ENCODE peak calls at places on chromosomes 12 and 14, in seven cellular contexts. One of them, this sample, is unnamed.

GRCh38 chr14:21026251-21026987 is 1.6 kb upstream of the NDRG2 start:
- DNase-seq in GM23338: peak; percentile 42
- DNase-seq in GM12878: no peak
- DNase-seq in PC-9: no peak
- DNase-seq in osteoblast: peak; percentile 76
- DNase-seq in IMR-90: no peak
- DNase-seq in hepatocyte: no peak
- DNase-seq in this sample: no peak

GRCh38 chr12:18546399-18546798 is 191.4 kb downstream of the PLCZ1 start:
- DNase-seq in GM23338: no peak
- DNase-seq in GM12878: no peak
- DNase-seq in PC-9: no peak
- DNase-seq in osteoblast: no peak
- DNase-seq in IMR-90: peak; percentile 60
- DNase-seq in hepatocyte: peak; percentile 32
- DNase-seq in this sample: peak; percentile 67

GRCh38 chr14:104290058-104290667 is 151.8 kb downstream of the KIF26A start:
- DNase-seq in GM23338: no peak
- DNase-seq in GM12878: no peak
- DNase-seq in PC-9: no peak
- DNase-seq in osteoblast: peak; percentile 81
- DNase-seq in IMR-90: no peak
- DNase-seq in hepatocyte: no peak
- DNase-seq in this sample: no peak

GRCh38 chr12:29582677-29583076 is 85.2 kb upstream of the OVCH1 start:
- DNase-seq in GM23338: no peak
- DNase-seq in GM12878: no peak
- DNase-seq in PC-9: no peak
- DNase-seq in osteoblast: no peak
- DNase-seq in IMR-90: no peak
- DNase-seq in hepatocyte: no peak
- DNase-seq in this sample: no peak

GRCh38 chr12:79935624-79936040 is 735 bp upstream of the PPP1R12A start:
- DNase-seq in GM23338: peak; percentile 33
- DNase-seq in GM12878: peak; percentile 36
- DNase-seq in PC-9: no peak
- DNase-seq in osteoblast: no peak
- DNase-seq in IMR-90: peak; percentile 39
- DNase-seq in hepatocyte: no peak
- DNase-seq in this sample: peak; percentile 54

GRCh38 chr12:85029456-85029855 is 6.6 kb downstream of the TSPAN19 start:
- DNase-seq in GM23338: peak; percentile 70
- DNase-seq in GM12878: no peak
- DNase-seq in PC-9: no peak
- DNase-seq in osteoblast: no peak
- DNase-seq in IMR-90: peak; percentile 26
- DNase-seq in hepatocyte: peak; percentile 45
- DNase-seq in this sample: peak; percentile 6

GRCh38 chr12:5840900-5841299 is 104.2 kb downstream of the ANO2 start:
- DNase-seq in GM23338: peak; percentile 36
- DNase-seq in GM12878: no peak
- DNase-seq in PC-9: no peak
- DNase-seq in osteoblast: no peak
- DNase-seq in IMR-90: no peak
- DNase-seq in hepatocyte: no peak
- DNase-seq in this sample: no peak

GRCh38 chr14:63941023-63941422 is 88.2 kb downstream of the SYNE2 start:
- DNase-seq in GM23338: no peak
- DNase-seq in GM12878: no peak
- DNase-seq in PC-9: no peak
- DNase-seq in osteoblast: no peak
- DNase-seq in IMR-90: no peak
- DNase-seq in hepatocyte: no peak
- DNase-seq in this sample: no peak

GRCh38 chr14:22791302-22791701 is 23.9 kb downstream of the SLC7A7 start:
- DNase-seq in GM23338: no peak
- DNase-seq in GM12878: no peak
- DNase-seq in PC-9: no peak
- DNase-seq in osteoblast: peak; percentile 87
- DNase-seq in IMR-90: peak; percentile 91
- DNase-seq in hepatocyte: peak; percentile 73
- DNase-seq in this sample: peak; percentile 53

GRCh38 chr12:3563966-3564365 is 73.0 kb downstream of the PRMT8 start:
- DNase-seq in GM23338: no peak
- DNase-seq in GM12878: no peak
- DNase-seq in PC-9: no peak
- DNase-seq in osteoblast: no peak
- DNase-seq in IMR-90: no peak
- DNase-seq in hepatocyte: no peak
- DNase-seq in this sample: no peak

GRCh38 chr12:113190761-113191160 is 5.2 kb downstream of the RITA1 start:
- DNase-seq in GM23338: peak; percentile 62
- DNase-seq in GM12878: no peak
- DNase-seq in PC-9: no peak
- DNase-seq in osteoblast: peak; percentile 81
- DNase-seq in IMR-90: peak; percentile 45
- DNase-seq in hepatocyte: no peak
- DNase-seq in this sample: peak; percentile 57

GRCh38 chr12:78871566-78871965 is 7.0 kb downstream of the SYT1 start:
- DNase-seq in GM23338: no peak
- DNase-seq in GM12878: no peak
- DNase-seq in PC-9: no peak
- DNase-seq in osteoblast: no peak
- DNase-seq in IMR-90: peak; percentile 30
- DNase-seq in hepatocyte: no peak
- DNase-seq in this sample: peak; percentile 63

GRCh38 chr14:61462566-61463195 is 141.3 kb downstream of the PRKCH start:
- DNase-seq in GM23338: no peak
- DNase-seq in GM12878: no peak
- DNase-seq in PC-9: peak; percentile 83
- DNase-seq in osteoblast: no peak
- DNase-seq in IMR-90: peak; percentile 83
- DNase-seq in hepatocyte: peak; percentile 55
- DNase-seq in this sample: peak; percentile 71

GRCh38 chr12:5083955-5084849 is 40.5 kb downstream of the KCNA5 start:
- DNase-seq in GM23338: peak; percentile 67
- DNase-seq in GM12878: peak; percentile 23
- DNase-seq in PC-9: no peak
- DNase-seq in osteoblast: peak; percentile 95
- DNase-seq in IMR-90: peak; percentile 71
- DNase-seq in hepatocyte: peak; percentile 66
- DNase-seq in this sample: peak; percentile 75

GRCh38 chr12:10847701-10848100 is 1.6 kb downstream of the PRR4 start:
- DNase-seq in GM23338: no peak
- DNase-seq in GM12878: no peak
- DNase-seq in PC-9: no peak
- DNase-seq in osteoblast: no peak
- DNase-seq in IMR-90: no peak
- DNase-seq in hepatocyte: no peak
- DNase-seq in this sample: no peak

GRCh38 chr12:88243886-88244491 is 101.9 kb downstream of the TMTC3 start:
- DNase-seq in GM23338: peak; percentile 40
- DNase-seq in GM12878: no peak
- DNase-seq in PC-9: no peak
- DNase-seq in osteoblast: no peak
- DNase-seq in IMR-90: no peak
- DNase-seq in hepatocyte: no peak
- DNase-seq in this sample: peak; percentile 50

GRCh38 chr12:55875704-55876103 is 33.0 kb upstream of the MMP19 start:
- DNase-seq in GM23338: no peak
- DNase-seq in GM12878: no peak
- DNase-seq in PC-9: no peak
- DNase-seq in osteoblast: no peak
- DNase-seq in IMR-90: no peak
- DNase-seq in hepatocyte: no peak
- DNase-seq in this sample: no peak

GRCh38 chr12:65955418-65955817 is 131.1 kb downstream of the HMGA2 start:
- DNase-seq in GM23338: no peak
- DNase-seq in GM12878: no peak
- DNase-seq in PC-9: no peak
- DNase-seq in osteoblast: no peak
- DNase-seq in IMR-90: no peak
- DNase-seq in hepatocyte: no peak
- DNase-seq in this sample: no peak

GRCh38 chr14:72544615-72545387 is 349.1 kb downstream of the DPF3 start:
- DNase-seq in GM23338: peak; percentile 69
- DNase-seq in GM12878: no peak
- DNase-seq in PC-9: no peak
- DNase-seq in osteoblast: peak; percentile 42
- DNase-seq in IMR-90: no peak
- DNase-seq in hepatocyte: no peak
- DNase-seq in this sample: no peak

GRCh38 chr14:46985529-46986137 is 334.1 kb upstream of the RPL10L start:
- DNase-seq in GM23338: peak; percentile 1
- DNase-seq in GM12878: no peak
- DNase-seq in PC-9: no peak
- DNase-seq in osteoblast: no peak
- DNase-seq in IMR-90: no peak
- DNase-seq in hepatocyte: no peak
- DNase-seq in this sample: peak; percentile 41

GRCh38 chr12:132761032-132761910 is at the start of gene ANKLE2:
- DNase-seq in GM23338: peak; percentile 50
- DNase-seq in GM12878: no peak
- DNase-seq in PC-9: no peak
- DNase-seq in osteoblast: peak; percentile 97
- DNase-seq in IMR-90: peak; percentile 59
- DNase-seq in hepatocyte: peak; percentile 88
- DNase-seq in this sample: peak; percentile 80
- H2AFZ ChIP-seq in GM23338: peak within 1 kb of the TSS; percentile 97
- H2AFZ ChIP-seq in GM12878: peak within 1 kb of the TSS; percentile 59
- H2AFZ ChIP-seq in PC-9: peak within 1 kb of the TSS; percentile 88
- H2AFZ ChIP-seq in osteoblast: peak within 1 kb of the TSS; percentile 77
- H2AFZ ChIP-seq in IMR-90: peak within 1 kb of the TSS; percentile 98
- H2AFZ ChIP-seq in hepatocyte: peak within 1 kb of the TSS; percentile 95
- H2AFZ ChIP-seq in this sample: peak within 1 kb of the TSS; percentile 67

GRCh38 chr14:74804219-74804825 is 41.2 kb downstream of the YLPM1 start:
- DNase-seq in GM23338: peak; percentile 72
- DNase-seq in GM12878: no peak
- DNase-seq in PC-9: peak; percentile 59
- DNase-seq in osteoblast: peak; percentile 79
- DNase-seq in IMR-90: peak; percentile 70
- DNase-seq in hepatocyte: peak; percentile 23
- DNase-seq in this sample: peak; percentile 53

GRCh38 chr14:74800780-74801179 is 37.7 kb downstream of the YLPM1 start:
- DNase-seq in GM23338: no peak
- DNase-seq in GM12878: no peak
- DNase-seq in PC-9: peak; percentile 6
- DNase-seq in osteoblast: no peak
- DNase-seq in IMR-90: no peak
- DNase-seq in hepatocyte: no peak
- DNase-seq in this sample: no peak

GRCh38 chr14:74799765-74800164 is 36.6 kb downstream of the YLPM1 start:
- DNase-seq in GM23338: no peak
- DNase-seq in GM12878: no peak
- DNase-seq in PC-9: peak; percentile 13
- DNase-seq in osteoblast: no peak
- DNase-seq in IMR-90: no peak
- DNase-seq in hepatocyte: no peak
- DNase-seq in this sample: no peak

DNA sequence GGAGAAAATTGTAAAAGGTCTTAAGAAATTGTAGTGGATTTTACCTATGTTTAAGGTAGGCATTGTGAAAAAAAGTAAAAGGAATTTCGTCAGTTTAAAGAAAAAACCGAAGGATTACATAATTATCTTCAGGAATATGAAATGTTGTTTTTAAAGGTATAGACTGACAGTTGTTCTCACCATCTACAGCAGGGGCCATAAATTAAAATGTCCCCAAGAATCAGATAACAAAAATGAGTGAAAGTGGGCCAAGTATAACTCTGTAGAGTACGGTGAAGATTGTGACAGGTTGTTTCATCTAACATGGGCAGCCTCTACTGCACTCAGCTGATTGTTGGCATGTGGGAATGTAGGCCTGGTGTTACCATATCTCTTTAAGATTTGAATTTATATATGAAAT is 38.3 kb downstream of the YLPM1 start:
- DNase-seq in GM23338: no peak
- DNase-seq in GM12878: no peak
- DNase-seq in PC-9: peak; percentile 29
- DNase-seq in osteoblast: no peak
- DNase-seq in IMR-90: no peak
- DNase-seq in hepatocyte: no peak
- DNase-seq in this sample: no peak
- H2AFZ ChIP-seq in GM23338: no peak overlapping the region
- H2AFZ ChIP-seq in GM12878: no peak overlapping the region
- H2AFZ ChIP-seq in PC-9: no peak overlapping the region
- H2AFZ ChIP-seq in osteoblast: no peak overlapping the region
- H2AFZ ChIP-seq in IMR-90: no peak overlapping the region
- H2AFZ ChIP-seq in hepatocyte: no peak overlapping the region
- H2AFZ ChIP-seq in this sample: no peak overlapping the region

GRCh38 chr14:91269076-91269991 is 24.8 kb upstream of the GPR68 start:
- DNase-seq in GM23338: no peak
- DNase-seq in GM12878: no peak
- DNase-seq in PC-9: no peak
- DNase-seq in osteoblast: peak; percentile 91
- DNase-seq in IMR-90: no peak
- DNase-seq in hepatocyte: no peak
- DNase-seq in this sample: no peak
- H2AFZ ChIP-seq in GM23338: no peak overlapping the region
- H2AFZ ChIP-seq in GM12878: no peak overlapping the region
- H2AFZ ChIP-seq in PC-9: no peak overlapping the region
- H2AFZ ChIP-seq in osteoblast: no peak overlapping the region
- H2AFZ ChIP-seq in IMR-90: peak overlapping the region; percentile 53
- H2AFZ ChIP-seq in hepatocyte: no peak overlapping the region
- H2AFZ ChIP-seq in this sample: peak overlapping the region; percentile 59

GRCh38 chr14:36067428-36068187 is 108.9 kb downstream of the PTCSC3 start:
- DNase-seq in GM23338: no peak
- DNase-seq in GM12878: no peak
- DNase-seq in PC-9: peak; percentile 53
- DNase-seq in osteoblast: no peak
- DNase-seq in IMR-90: no peak
- DNase-seq in hepatocyte: no peak
- DNase-seq in this sample: no peak

GRCh38 chr14:36068777-36069534 is 107.6 kb downstream of the PTCSC3 start:
- DNase-seq in GM23338: no peak
- DNase-seq in GM12878: no peak
- DNase-seq in PC-9: peak; percentile 82
- DNase-seq in osteoblast: peak; percentile 77
- DNase-seq in IMR-90: peak; percentile 21
- DNase-seq in hepatocyte: no peak
- DNase-seq in this sample: peak; percentile 91

GRCh38 chr14:36065831-36066230 is 110.7 kb downstream of the PTCSC3 start:
- DNase-seq in GM23338: no peak
- DNase-seq in GM12878: no peak
- DNase-seq in PC-9: no peak
- DNase-seq in osteoblast: no peak
- DNase-seq in IMR-90: no peak
- DNase-seq in hepatocyte: no peak
- DNase-seq in this sample: no peak

GRCh38 chr14:36069535-36069900 is 107.0 kb downstream of the PTCSC3 start:
- DNase-seq in GM23338: peak; percentile 81
- DNase-seq in GM12878: no peak
- DNase-seq in PC-9: no peak
- DNase-seq in osteoblast: no peak
- DNase-seq in IMR-90: peak; percentile 17
- DNase-seq in hepatocyte: peak; percentile 58
- DNase-seq in this sample: peak; percentile 55

DNA sequence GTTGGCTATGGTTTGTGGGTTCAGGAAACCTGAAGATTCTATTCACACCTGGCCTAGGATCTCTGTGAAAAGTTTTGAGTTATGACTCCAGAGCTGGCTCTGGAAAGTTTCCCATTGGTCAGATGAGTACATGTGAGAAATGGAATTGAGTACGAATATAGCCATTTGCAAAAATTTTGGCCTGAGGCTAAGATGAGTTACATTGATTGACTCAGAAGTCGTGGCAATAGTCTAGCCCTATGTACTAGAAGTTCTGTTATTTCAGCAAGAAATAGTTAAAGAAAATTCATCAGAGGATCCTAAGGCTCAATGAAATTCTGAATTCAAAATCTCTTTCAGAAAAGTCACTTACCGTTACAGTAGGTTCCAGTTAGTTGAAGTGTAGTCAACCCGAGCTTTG is 109.9 kb downstream of the PTCSC3 start:
- DNase-seq in GM23338: no peak
- DNase-seq in GM12878: no peak
- DNase-seq in PC-9: no peak
- DNase-seq in osteoblast: no peak
- DNase-seq in IMR-90: no peak
- DNase-seq in hepatocyte: no peak
- DNase-seq in this sample: no peak
- H2AFZ ChIP-seq in GM23338: no peak overlapping the region
- H2AFZ ChIP-seq in GM12878: no peak overlapping the region
- H2AFZ ChIP-seq in PC-9: no peak overlapping the region
- H2AFZ ChIP-seq in osteoblast: no peak overlapping the region
- H2AFZ ChIP-seq in IMR-90: no peak overlapping the region
- H2AFZ ChIP-seq in hepatocyte: no peak overlapping the region
- H2AFZ ChIP-seq in this sample: no peak overlapping the region

This sample was measured in fibroblast of lung.